ENCODE peak calls at places on chromosomes 3 and 15, in five cellular contexts. F is lower lobe of right lung, S is mucosa of descending colon, B is NT2/D1, U is upper lobe of right lung. T is an unnamed sample.

GRCh38 chr3:154125378-154126030 is 4.3 kb downstream of the ARHGEF26 start:
- DNase-seq in F (no peak), S (no peak), B (no peak), U (no peak), T (no peak)

GRCh38 chr3:194137314-194138097 is 1.6 kb downstream of the HES1 start:
- DNase-seq in F (peak; percentile 86), S (peak; percentile 64), B (peak; percentile 35), U (peak; percentile 87), T (peak; percentile 82)

GRCh38 chr3:3683261-3683660 is 116.0 kb upstream of the LRRN1 start:
- DNase-seq in F (no peak), S (no peak), B (no peak), U (no peak), T (no peak)

GRCh38 chr15:63509933-63510547 is 5.6 kb downstream of the USP3 start:
- DNase-seq in F (no peak), S (no peak), B (no peak), U (no peak), T (no peak)

GRCh38 chr15:68416158-68416535 is 15.8 kb downstream of the ITGA11 start:
- DNase-seq in F (no peak), S (no peak), B (no peak), U (no peak), T (no peak)

GRCh38 chr15:77440378-77440999 is 19.8 kb downstream of the HMG20A start:
- DNase-seq in F (no peak), S (no peak), B (no peak), U (no peak), T (peak; percentile 8)

GRCh38 chr3:107524214-107525100 is 1.7 kb downstream of the BBX start:
- DNase-seq in F (peak; percentile 66), S (peak; percentile 64), B (no peak), U (peak; percentile 78), T (peak; percentile 67)

GRCh38 chr15:44137750-44138149 is 57.3 kb downstream of the FRMD5 start:
- DNase-seq in F (no peak), S (peak; percentile 46), B (no peak), U (no peak), T (no peak)

GRCh38 chr15:63114465-63114864 is 7.2 kb upstream of the LACTB start:
- DNase-seq in F (no peak), S (no peak), B (no peak), U (no peak), T (no peak)

GRCh38 chr15:93088200-93088980 is 621 bp downstream of the RGMA start:
- DNase-seq in F (no peak), S (no peak), B (no peak), U (peak; percentile 70), T (no peak)

GRCh38 chr15:67142142-67143092 is 77.0 kb downstream of the SMAD3 start:
- DNase-seq in F (no peak), S (no peak), B (no peak), U (no peak), T (no peak)
- H3K4me1 ChIP-seq in F (peaks cover 84% of the 10 kb centered on the region), S (peaks cover 29% of the 10 kb centered on the region), B (peaks cover 23% of the 10 kb centered on the region), U (peaks cover 83% of the 10 kb centered on the region), T (peaks cover 54% of the 10 kb centered on the region)

GRCh38 chr15:90419738-90420487 is 31.9 kb downstream of the IQGAP1 start:
- DNase-seq in F (no peak), S (no peak), B (no peak), U (no peak), T (peak; percentile 11)

GRCh38 chr15:90420488-90420850 is 32.4 kb downstream of the IQGAP1 start:
- DNase-seq in F (no peak), S (no peak), B (no peak), U (no peak), T (no peak)

GRCh38 chr15:90421527-90421926 is 33.5 kb downstream of the IQGAP1 start:
- DNase-seq in F (no peak), S (no peak), B (no peak), U (no peak), T (no peak)

GRCh38 chr15:90423920-90424319 is 35.9 kb downstream of the IQGAP1 start:
- DNase-seq in F (no peak), S (no peak), B (no peak), U (no peak), T (no peak)

GRCh38 chr15:90422043-90422442 is 34.0 kb downstream of the IQGAP1 start:
- DNase-seq in F (no peak), S (no peak), B (no peak), U (no peak), T (no peak)
- H3K4me1 ChIP-seq in F (peaks cover 82% of the 10 kb centered on the region), S (peaks cover 31% of the 10 kb centered on the region), B (no peaks in the 10 kb centered on the region), U (peaks cover 76% of the 10 kb centered on the region), T (peaks cover 45% of the 10 kb centered on the region)

GRCh38 chr3:111159391-111159790 is 87.8 kb downstream of the NECTIN3 start:
- DNase-seq in F (no peak), S (no peak), B (no peak), U (no peak), T (no peak)
- H3K4me1 ChIP-seq in F (no peaks in the 10 kb centered on the region), S (no peaks in the 10 kb centered on the region), B (no peaks in the 10 kb centered on the region), U (no peaks in the 10 kb centered on the region), T (no peaks in the 10 kb centered on the region)

GRCh38 chr3:124118397-124118796 is 126.5 kb upstream of the ROPN1 start:
- DNase-seq in F (no peak), S (no peak), B (no peak), U (no peak), T (no peak)
- H3K4me1 ChIP-seq in F (peaks cover 26% of the 10 kb centered on the region), S (no peaks in the 10 kb centered on the region), B (peaks cover 8% of the 10 kb centered on the region), U (peaks cover 32% of the 10 kb centered on the region), T (no peaks in the 10 kb centered on the region)

DNA sequence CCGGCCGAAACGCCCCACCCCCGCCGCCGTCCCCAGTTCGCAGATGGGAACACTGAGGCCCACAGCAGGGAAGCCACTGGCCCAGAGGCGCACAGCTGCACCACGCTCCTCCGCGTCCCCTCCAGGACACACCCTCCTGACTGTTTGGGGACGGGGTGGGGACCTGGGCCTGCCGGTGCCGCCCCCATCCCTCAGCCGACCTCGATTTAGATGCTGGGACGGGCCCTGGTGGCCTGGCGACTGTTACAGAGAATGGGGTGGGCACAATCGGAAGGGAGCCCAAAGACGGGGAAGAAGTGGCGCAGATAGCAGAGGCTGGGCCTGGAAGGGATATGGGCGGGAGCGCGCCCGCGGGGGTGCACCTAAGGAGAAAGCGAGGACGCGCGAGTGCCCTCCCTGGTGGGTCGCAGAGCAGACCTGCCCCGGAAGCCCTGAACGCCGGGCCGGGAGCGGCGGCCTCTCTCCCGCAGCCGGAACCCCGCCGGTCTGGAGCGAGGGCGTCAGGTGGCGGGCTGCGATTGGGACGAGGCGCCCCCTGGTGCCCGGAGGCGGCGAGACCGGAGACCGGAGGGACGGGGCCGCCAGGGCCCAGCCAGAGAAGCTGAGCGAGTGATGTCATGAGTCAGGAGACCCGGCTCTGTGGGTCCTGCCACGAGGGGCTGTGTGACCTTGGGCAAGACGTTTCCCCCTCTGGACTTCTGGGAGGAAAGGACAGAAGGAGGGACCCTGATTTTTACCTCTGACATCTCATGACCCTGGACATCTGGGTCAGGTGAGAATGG is 78.4 kb downstream of the IQSEC1 start:
- DNase-seq in F (peak; percentile 92), S (peak; percentile 92), B (peak; percentile 77), U (peak; percentile 95), T (peak; percentile 65)
- H3K4me1 ChIP-seq in F (peaks cover 42% of the 10 kb centered on the region), S (peaks cover 14% of the 10 kb centered on the region), B (peaks cover 20% of the 10 kb centered on the region), U (peaks cover 32% of the 10 kb centered on the region), T (peaks cover 71% of the 10 kb centered on the region)

DNA sequence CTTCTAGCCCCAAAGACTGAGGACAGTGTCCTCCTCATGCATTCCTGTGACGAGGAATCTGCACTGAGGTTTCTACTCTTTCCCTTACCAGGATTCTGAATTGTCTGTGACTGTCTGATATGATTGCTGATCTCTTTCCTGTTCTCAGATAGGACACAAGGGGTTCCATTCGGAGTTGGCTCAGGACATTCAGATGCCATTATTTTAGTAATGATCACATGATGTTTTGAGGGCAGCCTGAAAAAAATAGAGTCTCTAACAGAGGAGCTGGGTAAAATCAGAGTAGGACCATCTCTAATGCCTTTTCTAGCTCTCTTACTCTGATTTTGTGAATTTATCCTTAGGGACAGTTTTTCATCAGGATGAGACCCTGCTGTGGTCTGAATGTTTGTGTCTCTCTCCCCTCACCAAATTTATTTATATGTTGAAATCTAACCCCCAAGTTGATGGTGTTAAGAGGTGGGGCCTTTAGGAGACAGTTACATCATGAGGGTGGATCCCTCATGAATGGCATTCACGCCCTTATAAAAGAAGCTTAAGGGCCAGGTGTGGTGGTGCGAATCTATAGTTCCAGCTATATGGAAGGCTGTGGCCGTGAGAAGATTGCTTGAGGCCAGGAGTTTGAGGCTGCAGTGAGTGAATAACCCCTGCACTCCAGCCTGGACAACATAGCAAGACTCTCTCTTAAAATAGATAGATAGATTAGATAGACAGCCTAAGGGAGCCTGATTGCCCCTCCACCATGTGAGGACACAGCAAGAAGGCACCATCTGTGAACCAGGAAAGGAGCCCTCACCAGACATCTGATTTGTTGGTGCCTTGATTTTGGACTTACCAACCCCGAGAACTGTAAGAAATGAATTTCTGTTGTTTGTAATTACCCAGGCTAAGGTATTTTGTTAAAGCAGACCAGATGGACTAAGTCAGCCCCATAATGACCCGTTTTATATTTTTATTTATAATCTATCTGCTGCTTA is 24.4 kb downstream of the FNDC3B start:
- DNase-seq in F (no peak), S (no peak), B (no peak), U (no peak), T (no peak)
- H3K4me1 ChIP-seq in F (peaks cover 80% of the 10 kb centered on the region), S (peaks cover 66% of the 10 kb centered on the region), B (no peaks in the 10 kb centered on the region), U (peaks cover 72% of the 10 kb centered on the region), T (peaks cover 39% of the 10 kb centered on the region)

GRCh38 chr3:10023587-10024310 is 2.5 kb upstream of the FANCD2 start:
- DNase-seq in F (no peak), S (no peak), B (no peak), U (no peak), T (no peak)
- H3K4me1 ChIP-seq in F (peaks cover 26% of the 10 kb centered on the region), S (peaks cover 21% of the 10 kb centered on the region), B (no peaks in the 10 kb centered on the region), U (peaks cover 17% of the 10 kb centered on the region), T (peaks cover 32% of the 10 kb centered on the region)

T was measured in PC-9.